ENCODE peak calls at places on chromosomes 5 and 9, in seven cellular contexts. E is astrocyte; I is body of pancreas; Y is CD8-positive, alpha-beta T cell; W is ovary; K is HepG2; V is Peyer's patch. F is an unnamed sample.

GRCh38 chr5:88683506-88684135 is 199.4 kb downstream of the MEF2C start:
- DNase-seq in I (no peak), W (no peak), K (peak; percentile 5), E (peak; percentile 85), Y (no peak), V (no peak), F (no peak)

GRCh38 chr9:133086894-133087293 is 25.1 kb downstream of the CEL start:
- DNase-seq in W (no peak), Y (no peak), V (no peak), K (no peak), E (no peak), I (no peak), F (no peak)

GRCh38 chr5:154359222-154359583 is 86.6 kb upstream of the SAP30L start:
- DNase-seq in V (no peak), Y (no peak), K (no peak), E (no peak), I (no peak), W (peak; percentile 66), F (no peak)

GRCh38 chr5:174141398-174141797 is 95.9 kb downstream of the NSG2 start:
- DNase-seq in I (no peak), E (no peak), K (no peak), Y (no peak), W (no peak), V (no peak), F (no peak)

GRCh38 chr9:100669968-100670367 is 92.1 kb downstream of the CAVIN4 start:
- DNase-seq in I (no peak), E (no peak), W (no peak), Y (no peak), K (no peak), V (no peak), F (no peak)

GRCh38 chr5:180950291-180950949 is 38.2 kb upstream of the BTNL3 start:
- DNase-seq in V (no peak), K (no peak), W (no peak), E (no peak), I (no peak), Y (no peak), F (no peak)

GRCh38 chr5:81128416-81128815 is 104.7 kb upstream of the CKMT2 start:
- DNase-seq in K (no peak), Y (no peak), I (no peak), E (no peak), V (no peak), W (no peak), F (no peak)

GRCh38 chr5:171790408-171790807 is 4.8 kb downstream of the SMIM23 start:
- DNase-seq in V (no peak), K (no peak), W (no peak), Y (no peak), I (no peak), E (no peak), F (no peak)

GRCh38 chr5:17121776-17122175 is 95.7 kb upstream of the BASP1 start:
- DNase-seq in K (no peak), V (no peak), Y (no peak), I (no peak), W (no peak), E (no peak), F (no peak)

GRCh38 chr9:19379697-19380046 is 364 bp downstream of the RPS6 start:
- DNase-seq in W (no peak), Y (peak; percentile 53), I (peak; percentile 35), K (no peak), V (peak; percentile 47), E (no peak), F (no peak)

GRCh38 chr9:18275313-18275990 is 198.5 kb upstream of the ADAMTSL1 start:
- DNase-seq in W (no peak), V (no peak), E (no peak), I (no peak), Y (no peak), K (no peak), F (no peak)

GRCh38 chr5:150464554-150465012 is 15.0 kb upstream of the RPS14 start:
- DNase-seq in E (no peak), I (peak; percentile 45), V (no peak), K (no peak), Y (no peak), W (peak; percentile 87), F (no peak)

GRCh38 chr5:99955006-99955405 is 580.2 kb upstream of the FAM174A start:
- DNase-seq in V (no peak), W (no peak), K (no peak), I (no peak), E (no peak), Y (no peak), F (no peak)

GRCh38 chr5:150082889-150083288 is 3.5 kb downstream of the CSF1R start:
- DNase-seq in Y (no peak), I (no peak), V (peak; percentile 10), K (no peak), W (no peak), E (no peak), F (no peak)

GRCh38 chr9:12753931-12754330 is 20.9 kb upstream of the LURAP1L start:
- DNase-seq in E (no peak), K (no peak), Y (no peak), V (no peak), W (no peak), I (no peak), F (no peak)

GRCh38 chr5:110909415-110909814 is 162.1 kb upstream of the TSLP start:
- DNase-seq in I (no peak), K (no peak), Y (no peak), W (no peak), V (no peak), E (peak; percentile 43), F (no peak)

GRCh38 chr9:97507585-97507984 is 6.1 kb downstream of the TMOD1 start:
- DNase-seq in I (no peak), E (no peak), Y (no peak), V (no peak), K (no peak), W (no peak), F (no peak)

GRCh38 chr9:129418451-129418850 is 202.4 kb downstream of the C9orf50 start:
- DNase-seq in I (no peak), W (no peak), K (no peak), E (no peak), V (no peak), Y (no peak), F (no peak)

GRCh38 chr5:139410886-139411835 is 7.3 kb upstream of the SPATA24 start:
- DNase-seq in W (no peak), E (no peak), I (no peak), Y (no peak), V (no peak), K (no peak), F (no peak)

GRCh38 chr9:31140316-31140715 is 1244.1 kb upstream of the ACO1 start:
- DNase-seq in Y (no peak), W (no peak), I (no peak), K (peak; percentile 6), E (peak; percentile 45), V (no peak), F (no peak)

GRCh38 chr9:126049896-126050604 is 276.6 kb upstream of the MVB12B start:
- DNase-seq in V (no peak), Y (no peak), W (no peak), E (no peak), I (no peak), K (no peak), F (no peak)

GRCh38 chr9:124349267-124349666 is 66.0 kb downstream of the PSMB7 start:
- DNase-seq in V (no peak), E (no peak), I (no peak), Y (no peak), K (no peak), W (no peak), F (no peak)

GRCh38 chr9:32378993-32379729 is 5.3 kb upstream of the ACO1 start:
- DNase-seq in I (peak; percentile 73), V (no peak), E (peak; percentile 54), W (peak; percentile 59), K (peak; percentile 85), Y (peak; percentile 55), F (peak; percentile 41)

GRCh38 chr9:738209-738915 is 103.1 kb upstream of the DMRT1 start:
- DNase-seq in K (no peak), E (peak; percentile 98), I (peak; percentile 41), Y (no peak), W (no peak), V (no peak), F (peak; percentile 89)

GRCh38 chr9:13324988-13325387 is 45.5 kb upstream of the MPDZ start:
- DNase-seq in K (no peak), W (no peak), I (no peak), E (peak; percentile 16), Y (no peak), V (no peak), F (no peak)

DNA sequence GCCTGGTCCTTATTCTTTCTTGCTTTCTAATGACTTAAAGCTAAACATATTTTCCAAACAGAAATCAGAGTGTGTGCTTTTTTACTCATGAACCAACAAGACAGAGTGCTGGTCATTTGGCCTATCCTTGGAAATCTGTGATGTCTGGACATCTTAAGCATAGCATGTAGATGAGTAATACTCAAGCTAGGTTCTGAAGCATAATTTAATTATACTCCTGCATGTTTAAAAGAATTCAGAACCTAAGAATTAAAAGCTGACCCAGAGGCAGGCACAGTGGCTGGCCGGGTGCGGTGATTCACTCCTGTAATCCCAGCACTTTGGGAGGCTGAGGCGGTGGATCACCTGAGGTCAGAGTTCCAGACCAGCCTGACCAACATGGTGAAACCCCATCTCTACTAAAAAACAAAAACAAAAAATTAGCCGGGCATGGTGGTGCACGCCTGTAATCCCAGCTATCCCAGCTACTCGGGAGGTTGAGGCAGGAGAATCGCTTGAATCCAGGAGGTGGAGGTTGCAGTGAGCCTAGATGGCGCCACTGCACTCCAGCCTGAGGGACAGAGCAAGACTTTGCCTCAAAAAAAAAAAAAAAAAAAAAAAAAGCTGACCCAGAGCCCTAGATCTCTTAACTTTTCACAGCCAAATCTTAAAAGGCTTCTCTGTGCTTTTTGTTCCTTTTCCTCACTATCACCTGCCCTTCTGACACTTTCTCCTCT is 16.2 kb upstream of the TJP2 start:
- DNase-seq in I (no peak), V (no peak), E (peak; percentile 87), K (no peak), Y (no peak), W (no peak), F (no peak)
- TF ChIP-seq CTCF in I (peak; percentile 26), V (no peak), E (peak; percentile 17), K (peak; percentile 55), Y (no peak), W (no peak), F (peak; percentile 22)

GRCh38 chr5:109454726-109455505 is 45.1 kb upstream of the PJA2 start:
- DNase-seq in Y (no peak), E (peak; percentile 78), K (no peak), I (no peak), V (no peak), W (no peak), F (no peak)
- H3K4me3 ChIP-seq in Y (no peak overlapping the region), E (peak overlapping the region; percentile 27), K (no peak overlapping the region), I (no peak overlapping the region), V (no peak overlapping the region), W (no peak overlapping the region), F (no peak overlapping the region)

GRCh38 chr9:136372561-136373299 is 739 bp downstream of the CARD9 start:
- DNase-seq in W (no peak), E (peak; percentile 54), Y (no peak), V (peak; percentile 28), K (peak; percentile 74), I (peak; percentile 82), F (peak; percentile 69)
- H3K36me3 ChIP-seq in W (no peaks in the 10 kb centered on the region), E (no peaks in the 10 kb centered on the region), Y (no peaks in the 10 kb centered on the region), V (no peaks in the 10 kb centered on the region), K (peaks cover 2% of the 10 kb centered on the region), I (no peaks in the 10 kb centered on the region), F (no peaks in the 10 kb centered on the region)

DNA sequence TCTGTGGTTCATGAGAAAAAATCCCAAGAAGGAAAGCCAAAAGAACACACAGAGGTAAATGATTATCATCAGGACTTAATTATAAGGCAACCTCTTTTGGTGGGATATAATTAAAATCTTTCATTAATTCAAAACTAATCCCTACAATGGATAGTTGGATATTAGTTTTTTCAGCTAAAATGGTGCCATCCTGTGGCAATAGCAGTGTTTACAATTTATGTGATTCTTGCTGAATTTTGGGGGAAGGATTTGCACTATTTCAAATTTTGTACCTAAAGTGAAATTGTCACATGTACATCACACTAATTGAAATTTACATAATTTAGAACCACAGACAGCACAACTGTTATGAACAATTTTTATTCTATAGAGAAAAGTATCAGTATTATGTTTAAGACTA is 67.0 kb downstream of the CAST start:
- DNase-seq in W (no peak), V (no peak), Y (no peak), E (no peak), I (no peak), K (no peak), F (no peak)
- TF ChIP-seq CTCF in W (no peak), V (peak; percentile 20), Y (peak; percentile 25), E (no peak), I (peak; percentile 15), K (peak; percentile 34), F (peak; percentile 16)